ENCODE peak calls at places on chromosomes 4 and X, in six cellular contexts. One of them, this sample, is unnamed.

GRCh38 chr4:182847956-182848450 is 69.2 kb downstream of the DCTD start:
- DNase-seq in GM23338: no peak
- DNase-seq in H1: no peak
- DNase-seq in HepG2: no peak
- DNase-seq in GM12878: no peak
- DNase-seq in K562: no peak
- DNase-seq in this sample: no peak

GRCh38 chrX:125850693-125851092 is 315.4 kb downstream of the DCAF12L2 start:
- DNase-seq in K562: no peak
- DNase-seq in HepG2: no peak
- DNase-seq in GM12878: no peak
- DNase-seq in H1: no peak
- DNase-seq in GM23338: no peak
- DNase-seq in this sample: no peak

GRCh38 chrX:49754238-49754857 is 58.6 kb upstream of the PAGE1 start:
- DNase-seq in HepG2: peak; percentile 24
- DNase-seq in H1: no peak
- DNase-seq in GM12878: no peak
- DNase-seq in K562: peak; percentile 59
- DNase-seq in GM23338: peak; percentile 60
- DNase-seq in this sample: peak; percentile 54

GRCh38 chrX:71514367-71515038 is 18.4 kb upstream of the OGT start:
- DNase-seq in K562: no peak
- DNase-seq in GM12878: peak; percentile 58
- DNase-seq in H1: no peak
- DNase-seq in GM23338: no peak
- DNase-seq in HepG2: no peak
- DNase-seq in this sample: no peak

GRCh38 chr4:3629665-3630064 is 97.4 kb upstream of the LRPAP1 start:
- DNase-seq in K562: no peak
- DNase-seq in HepG2: no peak
- DNase-seq in H1: no peak
- DNase-seq in GM12878: no peak
- DNase-seq in GM23338: no peak
- DNase-seq in this sample: no peak

GRCh38 chrX:104347860-104348259 is 93.1 kb upstream of the ESX1 start:
- DNase-seq in K562: no peak
- DNase-seq in GM23338: no peak
- DNase-seq in HepG2: no peak
- DNase-seq in GM12878: no peak
- DNase-seq in H1: no peak
- DNase-seq in this sample: no peak

GRCh38 chr4:95363966-95364365 is 184.8 kb downstream of the UNC5C start:
- DNase-seq in HepG2: no peak
- DNase-seq in GM23338: no peak
- DNase-seq in H1: no peak
- DNase-seq in K562: no peak
- DNase-seq in GM12878: no peak
- DNase-seq in this sample: no peak

GRCh38 chr4:108033348-108033747 is 43.7 kb downstream of the HADH start:
- DNase-seq in H1: no peak
- DNase-seq in K562: no peak
- DNase-seq in GM23338: no peak
- DNase-seq in HepG2: no peak
- DNase-seq in GM12878: no peak
- DNase-seq in this sample: no peak

GRCh38 chr4:7195138-7195510 is 2.8 kb downstream of the SORCS2 start:
- DNase-seq in H1: no peak
- DNase-seq in K562: no peak
- DNase-seq in HepG2: no peak
- DNase-seq in GM12878: no peak
- DNase-seq in GM23338: no peak
- DNase-seq in this sample: no peak

GRCh38 chrX:129984196-129984962 is 1.9 kb downstream of the BCORL1 start:
- DNase-seq in H1: no peak
- DNase-seq in K562: peak; percentile 50
- DNase-seq in HepG2: no peak
- DNase-seq in GM23338: peak; percentile 32
- DNase-seq in GM12878: no peak
- DNase-seq in this sample: peak; percentile 20

GRCh38 chr4:10123227-10124101 is 6.9 kb upstream of the WDR1 start:
- DNase-seq in HepG2: peak; percentile 86
- DNase-seq in K562: peak; percentile 40
- DNase-seq in H1: no peak
- DNase-seq in GM23338: peak; percentile 73
- DNase-seq in GM12878: no peak
- DNase-seq in this sample: peak; percentile 52

GRCh38 chrX:30065226-30065625 is 150.1 kb upstream of the MAGEB2 start:
- DNase-seq in GM12878: no peak
- DNase-seq in H1: no peak
- DNase-seq in GM23338: no peak
- DNase-seq in HepG2: no peak
- DNase-seq in K562: no peak
- DNase-seq in this sample: no peak

GRCh38 chr4:177108708-177109107 is 201.0 kb upstream of the NEIL3 start:
- DNase-seq in H1: no peak
- DNase-seq in GM12878: no peak
- DNase-seq in HepG2: no peak
- DNase-seq in GM23338: peak; percentile 4
- DNase-seq in K562: no peak
- DNase-seq in this sample: no peak

GRCh38 chrX:86148024-86148511 is at the start of gene DACH2:
- DNase-seq in GM12878: no peak
- DNase-seq in H1: peak; percentile 41
- DNase-seq in K562: peak; percentile 5
- DNase-seq in GM23338: peak; percentile 82
- DNase-seq in HepG2: peak; percentile 40
- DNase-seq in this sample: peak; percentile 87

GRCh38 chrX:18997916-18998315 is 14.0 kb upstream of the PHKA2 start:
- DNase-seq in HepG2: no peak
- DNase-seq in GM23338: peak; percentile 46
- DNase-seq in K562: no peak
- DNase-seq in H1: no peak
- DNase-seq in GM12878: no peak
- DNase-seq in this sample: peak; percentile 9

GRCh38 chr4:147733614-147734344 is 1.9 kb downstream of the ARHGAP10 start:
- DNase-seq in HepG2: no peak
- DNase-seq in K562: no peak
- DNase-seq in GM23338: no peak
- DNase-seq in GM12878: no peak
- DNase-seq in H1: no peak
- DNase-seq in this sample: no peak

GRCh38 chrX:46979340-46979739 is 67.1 kb downstream of the JADE3 start:
- DNase-seq in GM12878: no peak
- DNase-seq in K562: no peak
- DNase-seq in HepG2: no peak
- DNase-seq in H1: no peak
- DNase-seq in GM23338: no peak
- DNase-seq in this sample: no peak

GRCh38 chr4:185202984-185203379 is 818 bp downstream of the CFAP97 start:
- DNase-seq in HepG2: no peak
- DNase-seq in GM23338: no peak
- DNase-seq in GM12878: no peak
- DNase-seq in K562: no peak
- DNase-seq in H1: no peak
- DNase-seq in this sample: no peak

GRCh38 chr4:174538876-174539250 is 16.6 kb upstream of the HPGD start:
- DNase-seq in GM12878: no peak
- DNase-seq in H1: no peak
- DNase-seq in HepG2: no peak
- DNase-seq in K562: no peak
- DNase-seq in GM23338: no peak
- DNase-seq in this sample: no peak

GRCh38 chrX:1462596-1463251 is 10.0 kb upstream of the ASMTL start:
- DNase-seq in GM23338: no peak
- DNase-seq in K562: peak; percentile 60
- DNase-seq in H1: no peak
- DNase-seq in GM12878: no peak
- DNase-seq in HepG2: no peak
- DNase-seq in this sample: no peak

GRCh38 chr4:20408596-20408995 is 156.9 kb downstream of the SLIT2 start:
- DNase-seq in HepG2: no peak
- DNase-seq in GM23338: no peak
- DNase-seq in GM12878: no peak
- DNase-seq in K562: no peak
- DNase-seq in H1: no peak
- DNase-seq in this sample: no peak

GRCh38 chr4:140163029-140163810 is 9.2 kb upstream of the MAML3 start:
- DNase-seq in K562: no peak
- DNase-seq in GM23338: no peak
- DNase-seq in GM12878: no peak
- DNase-seq in H1: no peak
- DNase-seq in HepG2: no peak
- DNase-seq in this sample: no peak

GRCh38 chrX:42149786-42150185 is 226.4 kb upstream of the CASK start:
- DNase-seq in GM23338: no peak
- DNase-seq in HepG2: no peak
- DNase-seq in GM12878: no peak
- DNase-seq in K562: no peak
- DNase-seq in H1: no peak
- DNase-seq in this sample: no peak

GRCh38 chrX:47224266-47224895 is 5.9 kb downstream of the CDK16 start:
- DNase-seq in GM23338: no peak
- DNase-seq in K562: no peak
- DNase-seq in GM12878: no peak
- DNase-seq in HepG2: no peak
- DNase-seq in H1: no peak
- DNase-seq in this sample: no peak

GRCh38 chr4:87785858-87786509 is 13.4 kb upstream of the IBSP start:
- DNase-seq in H1: no peak
- DNase-seq in GM23338: no peak
- DNase-seq in HepG2: no peak
- DNase-seq in K562: peak; percentile 37
- DNase-seq in GM12878: no peak
- DNase-seq in this sample: no peak

GRCh38 chrX:101347859-101348451 is 587 bp downstream of the TIMM8A start:
- DNase-seq in GM23338: no peak
- DNase-seq in H1: no peak
- DNase-seq in K562: no peak
- DNase-seq in HepG2: peak; percentile 43
- DNase-seq in GM12878: no peak
- DNase-seq in this sample: no peak

GRCh38 chr4:78923459-78924312 is 15.6 kb downstream of the PAQR3 start:
- DNase-seq in GM12878: no peak
- DNase-seq in H1: no peak
- DNase-seq in GM23338: no peak
- DNase-seq in K562: no peak
- DNase-seq in HepG2: peak; percentile 25
- DNase-seq in this sample: no peak

GRCh38 chr4:31328921-31329320 is 608.8 kb downstream of the PCDH7 start:
- DNase-seq in GM23338: no peak
- DNase-seq in HepG2: no peak
- DNase-seq in K562: no peak
- DNase-seq in H1: no peak
- DNase-seq in GM12878: no peak
- DNase-seq in this sample: no peak

GRCh38 chr4:156251373-156252065 is 297.9 kb upstream of the CTSO start:
- DNase-seq in GM23338: no peak
- DNase-seq in GM12878: no peak
- DNase-seq in HepG2: no peak
- DNase-seq in H1: no peak
- DNase-seq in K562: no peak
- DNase-seq in this sample: no peak

GRCh38 chrX:134712272-134712671 is 54.0 kb upstream of the PLAC1 start:
- DNase-seq in HepG2: no peak
- DNase-seq in GM23338: no peak
- DNase-seq in GM12878: no peak
- DNase-seq in K562: no peak
- DNase-seq in H1: no peak
- DNase-seq in this sample: no peak

GRCh38 chr4:137558951-137559350 is 26.7 kb upstream of the PCDH18 start:
- DNase-seq in GM23338: no peak
- DNase-seq in GM12878: no peak
- DNase-seq in K562: no peak
- DNase-seq in H1: no peak
- DNase-seq in HepG2: no peak
- DNase-seq in this sample: no peak

GRCh38 chr4:141524116-141524515 is 112.3 kb upstream of the IL15 start:
- DNase-seq in GM23338: no peak
- DNase-seq in HepG2: no peak
- DNase-seq in H1: no peak
- DNase-seq in GM12878: no peak
- DNase-seq in K562: no peak
- DNase-seq in this sample: no peak

GRCh38 chr4:155943610-155944329 is 9.9 kb downstream of the CTSO start:
- DNase-seq in H1: no peak
- DNase-seq in GM23338: no peak
- DNase-seq in GM12878: no peak
- DNase-seq in K562: no peak
- DNase-seq in HepG2: no peak
- DNase-seq in this sample: no peak

GRCh38 chrX:153366878-153367538 is 33.1 kb downstream of the ZNF275 start:
- DNase-seq in K562: no peak
- DNase-seq in GM12878: no peak
- DNase-seq in H1: no peak
- DNase-seq in HepG2: no peak
- DNase-seq in GM23338: no peak
- DNase-seq in this sample: no peak
- TF ChIP-seq CREB1 in K562: no peak
- TF ChIP-seq CREB1 in GM12878: no peak
- TF ChIP-seq CREB1 in H1: no peak
- TF ChIP-seq CREB1 in HepG2: no peak
- TF ChIP-seq CREB1 in GM23338: no peak
- TF ChIP-seq CREB1 in this sample: no peak

DNA sequence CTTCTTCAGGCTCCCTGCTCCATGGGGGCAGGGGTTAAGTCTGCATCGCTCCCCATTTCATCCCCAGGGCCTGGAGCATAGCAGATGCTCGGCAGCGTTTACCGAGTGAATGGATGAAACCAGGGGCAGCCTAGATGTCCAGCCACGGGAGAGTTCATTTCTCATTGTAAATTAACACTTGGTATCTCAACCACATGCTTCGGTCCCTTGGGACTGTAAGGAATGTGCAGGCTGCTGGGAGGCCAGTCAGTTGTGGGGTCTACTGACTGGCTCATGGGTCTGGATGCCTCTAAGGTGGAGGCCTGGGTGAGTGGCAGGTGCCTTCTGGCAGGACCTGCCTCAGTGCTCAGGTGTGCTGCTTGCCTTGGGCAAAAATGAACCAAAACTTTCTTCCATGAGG is 144.0 kb upstream of the STX18 start:
- DNase-seq in K562: no peak
- DNase-seq in H1: no peak
- DNase-seq in HepG2: no peak
- DNase-seq in GM12878: no peak
- DNase-seq in GM23338: no peak
- DNase-seq in this sample: no peak
- TF ChIP-seq CREB1 in K562: no peak
- TF ChIP-seq CREB1 in H1: no peak
- TF ChIP-seq CREB1 in HepG2: no peak
- TF ChIP-seq CREB1 in GM12878: no peak
- TF ChIP-seq CREB1 in GM23338: no peak
- TF ChIP-seq CREB1 in this sample: no peak

GRCh38 chrX:39764441-39764914 is 333.3 kb downstream of the BCOR start:
- DNase-seq in H1: no peak
- DNase-seq in GM12878: no peak
- DNase-seq in HepG2: no peak
- DNase-seq in GM23338: no peak
- DNase-seq in K562: no peak
- DNase-seq in this sample: no peak
- TF ChIP-seq CREB1 in H1: no peak
- TF ChIP-seq CREB1 in GM12878: no peak
- TF ChIP-seq CREB1 in HepG2: no peak
- TF ChIP-seq CREB1 in GM23338: no peak
- TF ChIP-seq CREB1 in K562: no peak
- TF ChIP-seq CREB1 in this sample: no peak

GRCh38 chrX:69088171-69088938 is 76.9 kb downstream of the PJA1 start:
- DNase-seq in HepG2: no peak
- DNase-seq in GM23338: no peak
- DNase-seq in K562: no peak
- DNase-seq in GM12878: no peak
- DNase-seq in H1: no peak
- DNase-seq in this sample: no peak
- TF ChIP-seq CREB1 in HepG2: no peak
- TF ChIP-seq CREB1 in GM23338: no peak
- TF ChIP-seq CREB1 in K562: no peak
- TF ChIP-seq CREB1 in GM12878: no peak
- TF ChIP-seq CREB1 in H1: no peak
- TF ChIP-seq CREB1 in this sample: no peak

This sample was measured in WTC11.